ENCODE peak calls at places on chromosome 5, in four cellular contexts. Q is HCT116, U is HepG2, O is K562. C is an unnamed sample.

GRCh38 chr5:119387900-119388618 is 32.2 kb downstream of the TNFAIP8 start:
- DNase-seq in U (peak), Q (no peak), O (no peak), C (no peak)

GRCh38 chr5:141496038-141496437 is 7.2 kb downstream of the PCDHGC5 start:
- DNase-seq in O (no peak), Q (no peak), U (no peak), C (no peak)

GRCh38 chr5:173472164-173472563 is 143.9 kb upstream of the STC2 start:
- DNase-seq in Q (peak), O (no peak), U (peak), C (no peak)

GRCh38 chr5:109844148-109844547 is 154.4 kb downstream of the MAN2A1 start:
- DNase-seq in Q (no peak), O (peak), U (no peak), C (no peak)

GRCh38 chr5:129356846-129357245 is 103.3 kb upstream of the ADAMTS19 start:
- DNase-seq in Q (no peak), O (no peak), U (no peak), C (no peak)

GRCh38 chr5:65307088-65307487 is 174.6 kb downstream of the ADAMTS6 start:
- DNase-seq in O (no peak), U (no peak), Q (no peak), C (no peak)

GRCh38 chr5:83000448-83000847 is 76.7 kb downstream of the TMEM167A start:
- DNase-seq in U (no peak), Q (no peak), O (no peak), C (no peak)

GRCh38 chr5:103216697-103217096 is 41.9 kb upstream of the MACIR start:
- DNase-seq in Q (no peak), U (no peak), O (no peak), C (no peak)

GRCh38 chr5:172855597-172856292 is 21.7 kb downstream of the ERGIC1 start:
- DNase-seq in Q (no peak), O (no peak), U (no peak), C (peak)

GRCh38 chr5:137887831-137888230 is 1.4 kb upstream of the PKD2L2 start:
- DNase-seq in U (no peak), O (no peak), Q (no peak), C (no peak)

GRCh38 chr5:122882836-122883235 is 37.4 kb downstream of the SNX24 start:
- DNase-seq in Q (no peak), O (no peak), U (no peak), C (no peak)

GRCh38 chr5:80837679-80838078 is 122.5 kb upstream of the RASGRF2 start:
- DNase-seq in Q (no peak), U (no peak), O (no peak), C (no peak)

GRCh38 chr5:139667001-139667729 is 19.0 kb downstream of the CXXC5 start:
- DNase-seq in O (no peak), Q (no peak), U (no peak), C (no peak)

GRCh38 chr5:127513571-127513970 is 3.9 kb upstream of the PRRC1 start:
- DNase-seq in O (no peak), U (no peak), Q (no peak), C (no peak)
- TF ChIP-seq ELF1 in O (no peak), U (no peak), Q (no peak), C (no peak)

GRCh38 chr5:78543292-78543691 is 105.3 kb downstream of the LHFPL2 start:
- DNase-seq in U (no peak), O (no peak), Q (no peak), C (no peak)

GRCh38 chr5:78545406-78545805 is 103.2 kb downstream of the LHFPL2 start:
- DNase-seq in U (no peak), O (no peak), Q (no peak), C (no peak)

GRCh38 chr5:78544531-78545200 is 103.9 kb downstream of the LHFPL2 start:
- DNase-seq in O (no peak), U (no peak), Q (no peak), C (no peak)

GRCh38 chr5:78542321-78542840 is 106.2 kb downstream of the LHFPL2 start:
- DNase-seq in O (no peak), U (no peak), Q (no peak), C (no peak)

DNA sequence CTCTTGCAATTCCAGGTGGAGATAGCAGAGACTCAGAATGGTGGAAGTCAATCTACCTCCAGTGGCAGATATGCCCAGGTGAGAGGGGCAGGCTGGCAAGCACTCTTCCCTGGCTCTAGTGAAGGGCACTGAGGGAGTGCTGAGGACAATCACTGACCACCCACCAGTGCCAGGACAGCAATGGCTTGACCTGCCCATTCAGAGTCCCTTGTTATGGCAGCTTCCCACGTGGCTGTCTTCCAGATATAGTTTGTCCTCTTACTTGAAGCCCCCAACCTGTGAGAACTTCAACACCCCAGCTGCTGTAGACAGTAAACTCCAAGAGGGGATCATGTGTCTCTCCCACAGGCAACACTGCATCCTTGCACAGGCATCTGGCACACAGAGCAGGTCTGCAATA is 104.7 kb downstream of the LHFPL2 start:
- DNase-seq in O (no peak), Q (no peak), U (no peak), C (no peak)
- TF ChIP-seq ELF1 in O (no peak), Q (no peak), U (no peak), C (no peak)

GRCh38 chr5:67805666-67806348 is 409.7 kb upstream of the PIK3R1 start:
- DNase-seq in U (no peak), Q (no peak), O (no peak), C (no peak)

GRCh38 chr5:67806647-67807046 is 408.9 kb upstream of the PIK3R1 start:
- DNase-seq in Q (no peak), O (no peak), U (no peak), C (peak)

GRCh38 chr5:67809589-67809988 is 406.0 kb upstream of the PIK3R1 start:
- DNase-seq in O (no peak), U (no peak), Q (no peak), C (no peak)

GRCh38 chr5:67807116-67807888 is 408.3 kb upstream of the PIK3R1 start:
- DNase-seq in U (no peak), O (no peak), Q (no peak), C (no peak)

GRCh38 chr5:67808340-67808739 is 407.2 kb upstream of the PIK3R1 start:
- DNase-seq in O (no peak), Q (no peak), U (no peak), C (no peak)
- TF ChIP-seq ELF1 in O (no peak), Q (no peak), U (no peak), C (no peak)

GRCh38 chr5:37275521-37275920 is 26.3 kb upstream of the CPLANE1 start:
- DNase-seq in O (no peak), Q (no peak), U (peak), C (no peak)

GRCh38 chr5:37272564-37272963 is 23.4 kb upstream of the CPLANE1 start:
- DNase-seq in U (no peak), Q (no peak), O (no peak), C (no peak)
- TF ChIP-seq ELF1 in U (no peak), Q (no peak), O (no peak), C (no peak)

DNA sequence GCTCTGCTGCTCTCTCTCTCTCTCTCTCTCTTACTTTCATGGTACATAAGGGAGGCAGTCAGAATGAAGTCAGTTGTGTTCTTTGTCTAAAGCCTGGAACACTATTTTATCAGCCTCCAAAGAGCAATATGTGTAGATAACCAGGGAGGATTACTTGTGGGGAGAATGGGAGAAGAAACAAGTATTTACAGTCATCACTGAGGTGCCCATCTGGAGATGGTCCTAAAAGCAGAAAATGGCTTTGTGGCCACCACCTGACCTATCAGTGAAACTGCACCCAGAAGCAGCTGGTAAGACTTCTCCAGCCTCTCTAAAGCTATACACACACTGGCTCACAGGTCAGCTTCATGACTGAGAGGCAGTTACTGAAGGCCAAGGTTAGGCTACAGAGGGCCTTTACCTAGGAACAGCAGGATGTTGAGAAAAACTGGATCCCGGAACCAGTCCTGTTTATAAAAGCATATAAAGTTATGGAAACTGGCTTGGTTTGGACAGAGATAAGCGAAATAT is 75.1 kb downstream of the MRPS27 start:
- DNase-seq in U (peak), Q (peak), O (peak), C (peak)
- TF ChIP-seq ELF1 in U (no peak), Q (no peak), O (no peak), C (no peak)

DNA sequence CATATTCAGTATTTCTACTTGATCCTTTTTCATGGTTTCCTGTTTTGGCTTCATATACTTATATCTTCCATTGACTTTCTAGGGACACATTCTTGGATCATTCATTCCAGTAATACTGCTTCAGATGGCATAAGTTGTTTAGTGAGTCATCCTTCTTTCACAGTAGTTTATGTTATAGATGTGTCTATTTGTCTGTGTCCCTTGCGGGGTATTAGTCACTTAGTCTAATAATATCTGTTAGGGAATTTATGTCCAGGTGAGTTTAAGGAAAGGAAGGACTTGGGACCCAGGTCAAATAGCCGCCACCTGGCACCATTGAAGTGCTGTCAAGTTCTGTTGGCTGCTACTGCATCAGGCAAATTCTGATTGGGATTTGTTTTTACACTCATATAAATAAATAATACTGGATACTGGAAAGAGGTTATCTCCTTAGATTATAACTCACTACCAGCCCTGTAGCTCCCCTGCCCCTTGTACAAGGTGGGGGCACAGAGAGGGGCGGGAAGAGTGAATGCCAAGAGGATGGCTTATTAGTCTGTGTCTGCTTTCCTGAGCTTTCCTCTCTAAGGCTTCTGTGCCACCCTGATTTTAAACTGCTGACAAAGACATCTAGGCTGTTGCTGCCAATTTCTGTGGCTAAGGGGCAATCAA is 64.8 kb downstream of the CDC42SE2 start:
- DNase-seq in Q (peak), O (no peak), U (peak), C (no peak)
- TF ChIP-seq ELF1 in Q (no peak), O (no peak), U (no peak), C (no peak)